ENCODE peak calls at places on chromosome 11, in six cellular contexts. H, G, F, U, R and B are unnamed samples.

GRCh38 chr11:9250139-9250582 is 15.0 kb downstream of the DENND5A start:
- DNase-seq in G (no peak), F (no peak), H (no peak), R (no peak), U (no peak), B (no peak)

GRCh38 chr11:20544536-20545237 is 54.7 kb upstream of the SLC6A5 start:
- DNase-seq in R (no peak), F (no peak), H (no peak), G (no peak), U (peak; percentile 42), B (no peak)

GRCh38 chr11:17873571-17873970 is 139.0 kb downstream of the KCNC1 start:
- DNase-seq in H (no peak), U (peak; percentile 45), R (no peak), F (no peak), G (no peak), B (peak; percentile 13)

GRCh38 chr11:45106006-45106405 is 40.4 kb upstream of the PRDM11 start:
- DNase-seq in F (no peak), R (no peak), H (no peak), U (no peak), G (no peak), B (no peak)

GRCh38 chr11:59857444-59858434 is 8.5 kb downstream of the TCN1 start:
- DNase-seq in G (peak; percentile 7), H (no peak), F (no peak), U (no peak), R (no peak), B (no peak)

GRCh38 chr11:6022954-6023353 is 7.6 kb downstream of the OR56A1 start:
- DNase-seq in H (peak; percentile 40), F (no peak), G (peak; percentile 71), U (peak; percentile 76), R (peak; percentile 43), B (no peak)

GRCh38 chr11:46278387-46279173 is 1.1 kb downstream of the CREB3L1 start:
- DNase-seq in R (peak; percentile 59), H (no peak), U (peak; percentile 78), F (no peak), G (peak; percentile 86), B (peak; percentile 86)

GRCh38 chr11:112745958-112746357 is 215.3 kb upstream of the NCAM1 start:
- DNase-seq in F (no peak), R (no peak), U (no peak), G (no peak), H (no peak), B (no peak)

GRCh38 chr11:74319139-74319538 is 7.7 kb upstream of the P4HA3 start:
- DNase-seq in F (no peak), U (no peak), R (peak; percentile 93), H (no peak), G (peak; percentile 97), B (peak; percentile 42)

GRCh38 chr11:58652726-58653280 is 30.3 kb downstream of the CNTF start:
- DNase-seq in F (no peak), H (no peak), R (no peak), U (peak; percentile 11), G (no peak), B (no peak)

GRCh38 chr11:125275905-125276634 is 111.5 kb downstream of the PKNOX2 start:
- DNase-seq in R (peak; percentile 64), G (peak; percentile 57), U (no peak), F (no peak), H (no peak), B (no peak)

GRCh38 chr11:44565746-44566558 is 489 bp downstream of the CD82 start:
- DNase-seq in R (no peak), F (no peak), U (no peak), H (no peak), G (no peak), B (no peak)

GRCh38 chr11:122723576-122723975 is 68.1 kb downstream of the UBASH3B start:
- DNase-seq in G (peak; percentile 38), R (peak; percentile 45), H (no peak), U (no peak), F (no peak), B (peak; percentile 63)

GRCh38 chr11:35243774-35244173 is 104.8 kb downstream of the CD44 start:
- DNase-seq in G (no peak), R (no peak), H (no peak), U (no peak), F (no peak), B (no peak)

GRCh38 chr11:10021563-10021962 is 272.5 kb downstream of the SBF2 start:
- DNase-seq in G (no peak), F (no peak), U (no peak), R (no peak), H (no peak), B (no peak)

GRCh38 chr11:128021304-128022006 is 565.9 kb downstream of the ETS1 start:
- DNase-seq in U (peak; percentile 71), G (peak; percentile 53), H (peak; percentile 26), F (no peak), R (no peak), B (no peak)

GRCh38 chr11:71442880-71443279 is 5.3 kb downstream of the DHCR7 start:
- DNase-seq in F (no peak), G (no peak), U (no peak), R (no peak), H (no peak), B (no peak)
- H3K27me3 ChIP-seq in F (no peaks in the 10 kb centered on the region), G (no peaks in the 10 kb centered on the region), U (no peaks in the 10 kb centered on the region), R (no peaks in the 10 kb centered on the region), H (no peaks in the 10 kb centered on the region), B (no peaks in the 10 kb centered on the region)

GRCh38 chr11:130144129-130144528 is 15.5 kb upstream of the ST14 start:
- DNase-seq in F (no peak), R (no peak), H (no peak), U (no peak), G (no peak), B (no peak)

GRCh38 chr11:130146797-130147196 is 12.8 kb upstream of the ST14 start:
- DNase-seq in F (peak; percentile 49), R (no peak), H (no peak), U (no peak), G (no peak), B (no peak)

GRCh38 chr11:130144721-130145327 is 14.8 kb upstream of the ST14 start:
- DNase-seq in F (no peak), H (no peak), R (peak; percentile 20), U (peak; percentile 40), G (no peak), B (no peak)

GRCh38 chr11:130145975-130146776 is 13.4 kb upstream of the ST14 start:
- DNase-seq in U (no peak), F (peak; percentile 83), H (no peak), R (no peak), G (peak; percentile 64), B (no peak)

GRCh38 chr11:130145328-130145812 is 14.2 kb upstream of the ST14 start:
- DNase-seq in R (no peak), G (no peak), H (no peak), U (no peak), F (no peak), B (no peak)
- H3K27ac ChIP-seq in R (no peak overlapping the region), G (no peak overlapping the region), H (no peak overlapping the region), U (no peak overlapping the region), F (no peak overlapping the region), B (no peak overlapping the region)

GRCh38 chr11:69702239-69702668 is 1.6 kb downstream of the FGF19 start:
- DNase-seq in G (no peak), H (no peak), F (no peak), R (no peak), U (peak; percentile 67), B (peak; percentile 100)
- H3K27me3 ChIP-seq in G (peaks cover 73% of the 10 kb centered on the region), H (peaks cover 71% of the 10 kb centered on the region), F (peaks cover 27% of the 10 kb centered on the region), R (peaks cover 61% of the 10 kb centered on the region), U (peaks cover 59% of the 10 kb centered on the region), B (no peaks in the 10 kb centered on the region)

GRCh38 chr11:93686812-93687211 is 25.3 kb downstream of the CEP295 start:
- DNase-seq in U (no peak), G (peak; percentile 73), H (no peak), F (no peak), R (peak; percentile 58), B (no peak)

GRCh38 chr11:93685196-93685595 is 23.7 kb downstream of the CEP295 start:
- DNase-seq in H (no peak), R (no peak), F (no peak), U (no peak), G (no peak), B (no peak)

GRCh38 chr11:93689166-93689734 is 27.8 kb downstream of the CEP295 start:
- DNase-seq in R (no peak), H (no peak), G (no peak), U (no peak), F (no peak), B (no peak)

DNA sequence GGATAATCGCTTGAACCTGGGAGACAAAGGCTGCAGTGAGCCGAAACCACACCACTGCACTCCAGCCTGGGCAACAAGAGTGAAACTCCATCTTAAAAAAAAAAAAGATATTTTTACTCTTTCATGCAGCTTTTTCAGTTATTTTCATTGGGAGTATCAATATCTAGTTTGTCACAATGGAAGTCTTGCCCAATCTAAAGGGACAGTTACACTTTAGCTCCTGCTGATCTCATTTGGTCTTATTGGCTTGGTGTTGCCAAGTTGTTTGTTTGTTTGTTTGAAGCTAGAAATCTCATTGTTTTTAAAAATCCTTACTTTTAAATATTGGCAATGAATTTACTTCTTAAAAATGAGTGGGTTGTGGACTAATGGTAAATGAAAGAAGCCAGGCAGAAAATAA is 24.7 kb downstream of the CEP295 start:
- DNase-seq in G (peak; percentile 2), R (no peak), U (no peak), F (no peak), H (no peak), B (no peak)
- H3K27ac ChIP-seq in G (peak overlapping the region; percentile 25), R (no peak overlapping the region), U (no peak overlapping the region), F (no peak overlapping the region), H (no peak overlapping the region), B (no peak overlapping the region)

DNA sequence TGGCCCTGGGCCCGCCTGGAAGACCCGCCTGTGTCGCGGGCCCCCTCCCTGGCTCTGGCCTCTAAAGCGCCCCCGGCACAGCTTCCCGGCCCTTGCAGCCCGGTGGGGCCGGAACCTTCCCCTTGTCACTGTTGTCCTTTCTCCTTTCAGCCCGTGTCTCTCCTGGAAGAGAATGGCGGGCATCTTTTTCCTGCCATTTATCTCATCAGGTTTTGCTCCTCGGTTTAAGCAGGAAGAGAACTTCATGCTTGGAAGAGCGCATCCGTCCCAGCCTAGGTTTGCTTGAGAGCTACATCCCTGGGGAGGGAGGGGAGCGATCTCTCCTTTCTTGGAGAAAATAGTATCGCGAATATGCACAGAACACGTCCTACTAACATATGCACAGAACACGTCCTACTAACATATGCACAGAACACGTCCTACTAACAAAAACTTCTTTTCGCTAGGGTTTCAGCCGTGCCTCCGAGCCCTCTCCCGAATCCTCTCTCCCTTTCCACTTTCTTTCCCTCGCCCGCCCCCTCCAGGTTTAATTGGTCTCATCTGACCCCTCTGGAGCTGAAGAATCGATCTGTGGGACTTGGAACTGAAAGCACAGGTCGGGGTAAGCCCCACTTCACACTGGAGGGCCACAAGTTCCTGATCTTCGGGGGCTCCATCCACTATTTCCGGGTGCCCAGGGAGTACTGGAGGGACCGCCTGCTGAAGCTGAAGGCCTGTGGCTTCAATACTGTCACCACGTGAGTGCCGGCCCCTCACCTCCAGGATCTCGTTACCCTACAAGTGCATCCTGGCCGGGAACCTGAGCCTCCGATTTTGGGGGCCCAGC is 1.2 kb downstream of the GLB1L3 start:
- DNase-seq in U (peak; percentile 50), G (peak; percentile 10), R (no peak), H (no peak), F (no peak), B (no peak)
- H3K27me3 ChIP-seq in U (peaks cover 67% of the 10 kb centered on the region), G (peaks cover 77% of the 10 kb centered on the region), R (peaks cover 53% of the 10 kb centered on the region), H (peaks cover 85% of the 10 kb centered on the region), F (peaks cover 3% of the 10 kb centered on the region), B (peaks cover 29% of the 10 kb centered on the region)

DNA sequence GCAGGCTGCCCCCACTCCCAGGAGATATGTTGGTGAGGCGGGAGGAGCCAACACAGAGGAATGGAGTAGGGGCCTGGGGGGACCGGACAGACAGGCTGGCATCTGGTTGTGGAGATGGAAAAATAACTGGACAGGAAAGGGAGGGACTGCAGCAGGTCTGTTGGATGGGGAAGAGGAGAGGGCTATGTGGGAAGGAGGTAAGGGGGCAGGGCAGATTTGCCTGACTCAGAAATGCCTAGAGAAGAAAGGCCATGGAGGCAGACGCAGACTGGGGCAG is 160.4 kb downstream of the TRIM29 start:
- DNase-seq in U (no peak), H (no peak), G (no peak), R (no peak), F (no peak), B (no peak)
- H3K27ac ChIP-seq in U (no peak overlapping the region), H (no peak overlapping the region), G (no peak overlapping the region), R (no peak overlapping the region), F (no peak overlapping the region), B (no peak overlapping the region)